ENCODE peak calls at places on chromosomes 5 and 9, in five cellular contexts. One of them, this sample, is unnamed.

GRCh38 chr9:6930827-6931226 is 173.1 kb downstream of the KDM4C start:
- DNase-seq in HT-29: no peak
- DNase-seq in chondrocyte: no peak
- DNase-seq in glutamatergic neuron: no peak
- DNase-seq in lower leg skin: no peak
- DNase-seq in this sample: no peak

GRCh38 chr9:33813712-33814641 is 3.0 kb upstream of the UBE2R2 start:
- DNase-seq in HT-29: peak
- DNase-seq in chondrocyte: no peak
- DNase-seq in glutamatergic neuron: no peak
- DNase-seq in lower leg skin: no peak
- DNase-seq in this sample: peak

GRCh38 chr9:120434532-120434931 is 145.4 kb downstream of the CDK5RAP2 start:
- DNase-seq in HT-29: no peak
- DNase-seq in chondrocyte: no peak
- DNase-seq in glutamatergic neuron: no peak
- DNase-seq in lower leg skin: no peak
- DNase-seq in this sample: no peak

GRCh38 chr5:149049371-149049781 is 13.5 kb downstream of the SH3TC2 start:
- DNase-seq in HT-29: peak
- DNase-seq in chondrocyte: no peak
- DNase-seq in glutamatergic neuron: no peak
- DNase-seq in lower leg skin: no peak
- DNase-seq in this sample: peak

GRCh38 chr9:35960029-35960655 is 2.2 kb upstream of the OR2S2 start:
- DNase-seq in HT-29: no peak
- DNase-seq in chondrocyte: no peak
- DNase-seq in glutamatergic neuron: no peak
- DNase-seq in lower leg skin: no peak
- DNase-seq in this sample: no peak

GRCh38 chr9:91131433-91131839 is 230.3 kb downstream of the AUH start:
- DNase-seq in HT-29: peak
- DNase-seq in chondrocyte: no peak
- DNase-seq in glutamatergic neuron: no peak
- DNase-seq in lower leg skin: peak
- DNase-seq in this sample: no peak

GRCh38 chr5:60374409-60374808 is 325.6 kb downstream of the DEPDC1B start:
- DNase-seq in HT-29: no peak
- DNase-seq in chondrocyte: no peak
- DNase-seq in glutamatergic neuron: no peak
- DNase-seq in lower leg skin: no peak
- DNase-seq in this sample: no peak

GRCh38 chr5:133400831-133401351 is 211.4 kb downstream of the FSTL4 start:
- DNase-seq in HT-29: no peak
- DNase-seq in chondrocyte: no peak
- DNase-seq in glutamatergic neuron: no peak
- DNase-seq in lower leg skin: no peak
- DNase-seq in this sample: no peak

GRCh38 chr5:95810305-95811125 is 12.0 kb downstream of the GLRX start:
- DNase-seq in HT-29: no peak
- DNase-seq in chondrocyte: no peak
- DNase-seq in glutamatergic neuron: no peak
- DNase-seq in lower leg skin: no peak
- DNase-seq in this sample: peak

GRCh38 chr5:1781107-1781506 is 18.5 kb downstream of the MRPL36 start:
- DNase-seq in HT-29: no peak
- DNase-seq in chondrocyte: no peak
- DNase-seq in glutamatergic neuron: no peak
- DNase-seq in lower leg skin: no peak
- DNase-seq in this sample: no peak

GRCh38 chr9:5435912-5436311 is 1.8 kb downstream of the PLGRKT start:
- DNase-seq in HT-29: peak
- DNase-seq in chondrocyte: no peak
- DNase-seq in glutamatergic neuron: no peak
- DNase-seq in lower leg skin: no peak
- DNase-seq in this sample: no peak

GRCh38 chr5:110361501-110361900 is 365.0 kb downstream of the TMEM232 start:
- DNase-seq in HT-29: no peak
- DNase-seq in chondrocyte: no peak
- DNase-seq in glutamatergic neuron: no peak
- DNase-seq in lower leg skin: no peak
- DNase-seq in this sample: no peak

GRCh38 chr9:114046876-114047275 is 31.2 kb downstream of the AMBP start:
- DNase-seq in HT-29: no peak
- DNase-seq in chondrocyte: no peak
- DNase-seq in glutamatergic neuron: no peak
- DNase-seq in lower leg skin: no peak
- DNase-seq in this sample: no peak

GRCh38 chr9:892123-892522 is 50.6 kb downstream of the DMRT1 start:
- DNase-seq in HT-29: no peak
- DNase-seq in chondrocyte: no peak
- DNase-seq in glutamatergic neuron: no peak
- DNase-seq in lower leg skin: no peak
- DNase-seq in this sample: no peak

GRCh38 chr5:159403906-159404641 is 73.8 kb upstream of the IL12B start:
- DNase-seq in HT-29: no peak
- DNase-seq in chondrocyte: no peak
- DNase-seq in glutamatergic neuron: no peak
- DNase-seq in lower leg skin: no peak
- DNase-seq in this sample: no peak

GRCh38 chr9:108550111-108550510 is 305.7 kb downstream of the ACTL7B start:
- DNase-seq in HT-29: no peak
- DNase-seq in chondrocyte: no peak
- DNase-seq in glutamatergic neuron: no peak
- DNase-seq in lower leg skin: no peak
- DNase-seq in this sample: no peak

GRCh38 chr9:76733096-76733495 is 31.1 kb upstream of the PCA3 start:
- DNase-seq in HT-29: no peak
- DNase-seq in chondrocyte: no peak
- DNase-seq in glutamatergic neuron: no peak
- DNase-seq in lower leg skin: no peak
- DNase-seq in this sample: no peak

GRCh38 chr5:180349391-180349790 is 3.7 kb downstream of the GFPT2 start:
- DNase-seq in HT-29: no peak
- DNase-seq in chondrocyte: no peak
- DNase-seq in glutamatergic neuron: no peak
- DNase-seq in lower leg skin: no peak
- DNase-seq in this sample: no peak

This sample was measured in HepG2.